ENCODE peak calls at places on chromosomes 7 and 10, in seven cellular contexts. U, S, A, Q, Y, B and P are unnamed samples.

GRCh38 chr7:91852263-91852741 is 28.2 kb downstream of the MTERF1 start:
- DNase-seq in A (no peak), B (no peak), Q (no peak), Y (no peak), U (no peak), S (no peak), P (no peak)

GRCh38 chr10:29007748-29008610 is 280.9 kb upstream of the LYZL1 start:
- DNase-seq in S (no peak), A (no peak), U (no peak), Q (no peak), B (no peak), Y (no peak), P (no peak)

GRCh38 chr7:135486258-135486657 is 23.6 kb downstream of the CNOT4 start:
- DNase-seq in S (no peak), U (no peak), A (no peak), B (no peak), Q (no peak), Y (no peak), P (no peak)

GRCh38 chr10:8830064-8830463 is 775.6 kb downstream of the GATA3 start:
- DNase-seq in S (no peak), Q (no peak), A (no peak), U (no peak), B (no peak), Y (no peak), P (no peak)

GRCh38 chr10:104614245-104614831 is 26.8 kb upstream of the SORCS3 start:
- DNase-seq in A (peak; percentile 6), Y (no peak), S (peak; percentile 64), U (no peak), Q (peak; percentile 16), B (no peak), P (no peak)

GRCh38 chr7:2530076-2530967 is 10.7 kb downstream of the LFNG start:
- DNase-seq in U (no peak), S (peak; percentile 90), B (peak; percentile 19), Y (peak; percentile 85), Q (peak; percentile 64), A (peak; percentile 69), P (peak; percentile 83)

GRCh38 chr10:4195214-4195613 is 410.2 kb upstream of the KLF6 start:
- DNase-seq in A (no peak), U (no peak), S (no peak), Y (no peak), Q (no peak), B (no peak), P (no peak)

GRCh38 chr10:110006358-110007170 is 1.2 kb upstream of the ADD3 start:
- DNase-seq in B (peak; percentile 68), U (no peak), Q (no peak), A (peak; percentile 3), S (no peak), Y (peak; percentile 7), P (peak; percentile 88)

GRCh38 chr10:49165940-49166803 is 22.0 kb downstream of the TMEM273 start:
- DNase-seq in B (no peak), U (no peak), Q (no peak), Y (no peak), S (no peak), A (no peak), P (no peak)

GRCh38 chr10:72754275-72755032 is 62.5 kb downstream of the MCU start:
- DNase-seq in S (no peak), A (no peak), Y (no peak), U (no peak), Q (no peak), B (no peak), P (no peak)

GRCh38 chr7:132578826-132579225 is 2.6 kb upstream of the PLXNA4 start:
- DNase-seq in U (no peak), Q (no peak), S (no peak), B (no peak), Y (no peak), A (no peak), P (no peak)

GRCh38 chr7:37333075-37333474 is 115.6 kb downstream of the ELMO1 start:
- DNase-seq in U (no peak), B (no peak), Y (no peak), S (no peak), Q (no peak), A (no peak), P (no peak)

GRCh38 chr10:45280113-45280512 is 35.3 kb downstream of the OR13A1 start:
- DNase-seq in Q (no peak), U (no peak), A (no peak), S (no peak), Y (no peak), B (no peak), P (no peak)

GRCh38 chr10:117221156-117221711 is 19.7 kb upstream of the SLC18A2 start:
- DNase-seq in B (no peak), A (no peak), S (peak; percentile 49), Y (no peak), Q (no peak), U (no peak), P (peak; percentile 66)

GRCh38 chr10:132023092-132023811 is 41.5 kb upstream of the BNIP3 start:
- DNase-seq in Q (peak; percentile 80), A (peak; percentile 72), B (peak; percentile 64), S (peak; percentile 89), U (no peak), Y (peak; percentile 56), P (peak; percentile 95)